ENCODE peak calls at places on chromosomes 16 and 17, in six cellular contexts. Q is Kasumi-1, H is foreskin melanocyte, E is heart right ventricle, U is amniotic epithelial cell, Y is uterus. D is an unnamed sample.

GRCh38 chr16:17571499-17572093 is 100.8 kb upstream of the XYLT1 start:
- DNase-seq in Q (no peak), H (no peak), E (no peak), U (no peak), Y (no peak), D (no peak)

GRCh38 chr17:47693667-47694017 is 319 bp upstream of the TBKBP1 start:
- DNase-seq in Q (no peak), H (no peak), E (no peak), U (no peak), Y (no peak), D (peak)

GRCh38 chr16:84657229-84657837 is 9.0 kb downstream of the KLHL36 start:
- DNase-seq in Q (no peak), H (no peak), E (no peak), U (no peak), Y (no peak), D (no peak)

GRCh38 chr16:12602811-12603698 is 200.6 kb downstream of the CPPED1 start:
- DNase-seq in Q (no peak), H (no peak), E (no peak), U (no peak), Y (no peak), D (no peak)

GRCh38 chr17:36550491-36551417 is 6.0 kb downstream of the GGNBP2 start:
- DNase-seq in Q (peak), H (no peak), E (no peak), U (no peak), Y (no peak), D (peak)

GRCh38 chr17:10294162-10294561 is 78.6 kb downstream of the MYH13 start:
- DNase-seq in Q (no peak), H (no peak), E (no peak), U (no peak), Y (no peak), D (no peak)

GRCh38 chr16:12781777-12782176 is 21.9 kb downstream of the CPPED1 start:
- DNase-seq in Q (no peak), H (no peak), E (no peak), U (no peak), Y (no peak), D (no peak)

GRCh38 chr16:73565263-73565662 is 517.3 kb upstream of the ZFHX3 start:
- DNase-seq in Q (peak), H (no peak), E (no peak), U (no peak), Y (no peak), D (peak)

GRCh38 chr17:19448341-19449268 is 37.6 kb downstream of the RNF112 start:
- DNase-seq in Q (no peak), H (peak), E (no peak), U (peak), Y (peak), D (no peak)

GRCh38 chr16:10932959-10933710 is 9.1 kb downstream of the DEXI start:
- DNase-seq in Q (no peak), H (no peak), E (no peak), U (peak), Y (no peak), D (no peak)

GRCh38 chr17:82343560-82343959 is 10.0 kb upstream of the SECTM1 start:
- DNase-seq in Q (no peak), H (no peak), E (no peak), U (no peak), Y (no peak), D (peak)

GRCh38 chr17:64707077-64707591 is 45.0 kb upstream of the SMURF2 start:
- DNase-seq in Q (peak), H (peak), E (peak), U (peak), Y (peak), D (no peak)

GRCh38 chr17:869067-869466 is 86.9 kb downstream of the MRM3 start:
- DNase-seq in Q (no peak), H (no peak), E (peak), U (peak), Y (peak), D (no peak)

GRCh38 chr16:860891-861290 is 60.4 kb upstream of the GNG13 start:
- DNase-seq in Q (no peak), H (no peak), E (no peak), U (no peak), Y (no peak), D (no peak)

GRCh38 chr16:2486645-2487516 is 12.0 kb downstream of the TBC1D24 start:
- DNase-seq in Q (no peak), H (no peak), E (no peak), U (peak), Y (no peak), D (no peak)

GRCh38 chr16:88197481-88198456 is 185.0 kb upstream of the ZNF469 start:
- DNase-seq in Q (no peak), H (no peak), E (no peak), U (no peak), Y (no peak), D (no peak)

GRCh38 chr16:30700491-30700890 is 1.5 kb downstream of the SRCAP start:
- DNase-seq in Q (no peak), H (no peak), E (peak), U (peak), Y (no peak), D (no peak)

GRCh38 chr17:2982854-2983636 is 80.4 kb downstream of the OR1D5 start:
- DNase-seq in Q (peak), H (no peak), E (peak), U (peak), Y (peak), D (no peak)

GRCh38 chr16:19033761-19034160 is 33.7 kb upstream of the COQ7 start:
- DNase-seq in Q (no peak), H (no peak), E (no peak), U (no peak), Y (no peak), D (no peak)

GRCh38 chr17:55348749-55349354 is 72.8 kb downstream of the MMD start:
- DNase-seq in Q (peak), H (peak), E (peak), U (peak), Y (peak), D (peak)